ENCODE peak calls at places on chromosomes 3 and 15, in nine cellular contexts. N, G, E, H, T, M, O, I and L are unnamed samples.

GRCh38 chr3:143840636-143841035 is 7.6 kb downstream of the SLC9A9 start:
- DNase-seq in N (no peak), G (no peak), E (no peak), H (no peak), T (no peak), M (no peak), O (no peak), I (no peak), L (no peak)

GRCh38 chr3:185717121-185717520 is 107.7 kb downstream of the IGF2BP2 start:
- DNase-seq in N (no peak), G (no peak), E (no peak), H (no peak), T (no peak), M (no peak), O (peak; percentile 69), I (no peak), L (no peak)

GRCh38 chr3:54262541-54262940 is 140.2 kb downstream of the CACNA2D3 start:
- DNase-seq in N (no peak), G (no peak), E (no peak), H (no peak), T (no peak), M (no peak), O (no peak), I (peak; percentile 16), L (no peak)

GRCh38 chr3:157405457-157405856 is 31.2 kb upstream of the PTX3 start:
- DNase-seq in N (no peak), G (no peak), E (no peak), H (no peak), T (no peak), M (no peak), O (no peak), I (no peak), L (no peak)

GRCh38 chr3:49119439-49119838 is 1.2 kb downstream of the USP19 start:
- DNase-seq in N (no peak), G (no peak), E (no peak), H (no peak), T (no peak), M (no peak), O (no peak), I (no peak), L (no peak)

GRCh38 chr15:31439328-31439727 is 112.7 kb downstream of the KLF13 start:
- DNase-seq in N (no peak), G (peak; percentile 70), E (peak; percentile 60), H (no peak), T (no peak), M (peak; percentile 31), O (no peak), I (no peak), L (no peak)

GRCh38 chr3:42846682-42847522 is 28.8 kb downstream of the CYP8B1 start:
- DNase-seq in N (no peak), G (no peak), E (no peak), H (no peak), T (peak; percentile 9), M (no peak), O (no peak), I (peak; percentile 52), L (no peak)

GRCh38 chr3:39531681-39532080 is 64.2 kb downstream of the MOBP start:
- DNase-seq in N (no peak), G (no peak), E (no peak), H (no peak), T (no peak), M (no peak), O (peak; percentile 59), I (no peak), L (no peak)

GRCh38 chr3:128438488-128439072 is 28.1 kb downstream of the DNAJB8 start:
- DNase-seq in N (no peak), G (no peak), E (no peak), H (no peak), T (no peak), M (no peak), O (no peak), I (no peak), L (no peak)

GRCh38 chr3:66567066-66567465 is 66.2 kb upstream of the LRIG1 start:
- DNase-seq in N (no peak), G (no peak), E (no peak), H (no peak), T (no peak), M (no peak), O (no peak), I (no peak), L (no peak)

GRCh38 chr3:197026481-197026866 is 3.1 kb downstream of the MELTF start:
- DNase-seq in N (no peak), G (no peak), E (no peak), H (no peak), T (no peak), M (no peak), O (no peak), I (no peak), L (no peak)

GRCh38 chr3:72177075-72178050 is 392.4 kb upstream of the PROK2 start:
- DNase-seq in N (no peak), G (peak; percentile 57), E (no peak), H (peak; percentile 58), T (no peak), M (no peak), O (no peak), I (peak; percentile 52), L (no peak)

GRCh38 chr3:152258448-152259302 is 10.1 kb upstream of the MBNL1 start:
- DNase-seq in N (no peak), G (no peak), E (no peak), H (peak; percentile 40), T (peak; percentile 85), M (peak; percentile 67), O (peak; percentile 92), I (peak; percentile 83), L (no peak)

GRCh38 chr3:149343951-149344350 is 10.5 kb upstream of the TM4SF18 start:
- DNase-seq in N (no peak), G (no peak), E (no peak), H (no peak), T (no peak), M (no peak), O (no peak), I (no peak), L (no peak)

GRCh38 chr15:57153140-57153539 is 223.2 kb upstream of the CGNL1 start:
- DNase-seq in N (no peak), G (no peak), E (no peak), H (no peak), T (no peak), M (peak; percentile 13), O (no peak), I (no peak), L (no peak)

GRCh38 chr3:33722186-33722585 is 4.1 kb upstream of the CLASP2 start:
- DNase-seq in N (no peak), G (no peak), E (no peak), H (no peak), T (no peak), M (no peak), O (no peak), I (no peak), L (no peak)

GRCh38 chr3:117217355-117217754 is 507.8 kb downstream of the TUSC7 start:
- DNase-seq in N (no peak), G (no peak), E (no peak), H (no peak), T (no peak), M (no peak), O (no peak), I (no peak), L (no peak)

GRCh38 chr3:19688767-19689166 is 245.2 kb downstream of the EFHB start:
- DNase-seq in N (no peak), G (no peak), E (no peak), H (no peak), T (no peak), M (no peak), O (no peak), I (no peak), L (no peak)

GRCh38 chr3:188362405-188362831 is 208.5 kb downstream of the LPP start:
- DNase-seq in N (no peak), G (no peak), E (peak; percentile 19), H (peak; percentile 14), T (no peak), M (no peak), O (peak; percentile 51), I (peak; percentile 29), L (no peak)

GRCh38 chr3:45826908-45827307 is 15.0 kb downstream of the LZTFL1 start:
- DNase-seq in N (no peak), G (no peak), E (no peak), H (no peak), T (no peak), M (no peak), O (no peak), I (no peak), L (no peak)

GRCh38 chr15:62647195-62647865 is 395.2 kb upstream of the TPM1 start:
- DNase-seq in N (peak; percentile 8), G (no peak), E (no peak), H (no peak), T (peak; percentile 43), M (no peak), O (peak; percentile 61), I (peak; percentile 81), L (no peak)

GRCh38 chr15:80744826-80745225 is 34.3 kb upstream of the CEMIP start:
- DNase-seq in N (no peak), G (no peak), E (no peak), H (no peak), T (no peak), M (no peak), O (peak; percentile 25), I (no peak), L (no peak)

GRCh38 chr3:43870110-43870509 is 179.4 kb downstream of the ABHD5 start:
- DNase-seq in N (no peak), G (no peak), E (no peak), H (peak; percentile 3), T (no peak), M (no peak), O (no peak), I (peak; percentile 26), L (no peak)

GRCh38 chr3:196650740-196651311 is 11.3 kb downstream of the NRROS start:
- DNase-seq in N (no peak), G (no peak), E (peak; percentile 54), H (peak; percentile 73), T (peak; percentile 71), M (no peak), O (peak; percentile 91), I (peak; percentile 70), L (no peak)

GRCh38 chr15:71730277-71731144 is 79.8 kb upstream of the NR2E3 start:
- DNase-seq in N (peak; percentile 16), G (no peak), E (peak; percentile 22), H (peak; percentile 47), T (peak; percentile 44), M (peak; percentile 47), O (no peak), I (peak; percentile 54), L (peak; percentile 12)

GRCh38 chr3:76346680-76347079 is 561.3 kb upstream of the ZNF717 start:
- DNase-seq in N (no peak), G (no peak), E (no peak), H (no peak), T (no peak), M (no peak), O (no peak), I (no peak), L (no peak)

GRCh38 chr3:117444175-117444574 is 734.6 kb downstream of the TUSC7 start:
- DNase-seq in N (peak; percentile 8), G (no peak), E (peak; percentile 25), H (no peak), T (no peak), M (no peak), O (no peak), I (no peak), L (peak; percentile 8)

GRCh38 chr3:127233371-127233770 is 40.4 kb downstream of the PRR23E start:
- DNase-seq in N (no peak), G (no peak), E (no peak), H (no peak), T (no peak), M (peak; percentile 12), O (no peak), I (no peak), L (no peak)

GRCh38 chr3:161163297-161163696 is 57.8 kb upstream of the NMD3 start:
- DNase-seq in N (no peak), G (no peak), E (no peak), H (no peak), T (no peak), M (no peak), O (peak; percentile 86), I (no peak), L (no peak)

GRCh38 chr3:5231067-5231466 is 43.6 kb downstream of the EDEM1 start:
- DNase-seq in N (no peak), G (no peak), E (no peak), H (no peak), T (no peak), M (no peak), O (no peak), I (no peak), L (no peak)

GRCh38 chr3:21390136-21390535 is 360.9 kb downstream of the ZNF385D start:
- DNase-seq in N (no peak), G (no peak), E (peak; percentile 45), H (no peak), T (no peak), M (no peak), O (peak; percentile 85), I (no peak), L (no peak)